ENCODE peak calls at places on chromosomes 4 and X, in six cellular contexts. B is IMR-90, Q is transverse colon, M is body of pancreas, N is right cardiac atrium, J is tibial nerve. F is an unnamed sample.

GRCh38 chrX:120485562-120486520 is 16.7 kb upstream of the LAMP2 start:
- DNase-seq in B (peak; percentile 69), Q (peak; percentile 68), M (peak; percentile 88), N (peak; percentile 84), J (peak; percentile 69), F (peak; percentile 81)

GRCh38 chr4:2790583-2791517 is 2.0 kb upstream of the SH3BP2 start:
- DNase-seq in B (no peak), Q (no peak), M (peak; percentile 27), N (no peak), J (no peak), F (peak; percentile 63)

GRCh38 chrX:78886550-78886949 is 58.6 kb upstream of the P2RY10 start:
- DNase-seq in B (no peak), Q (no peak), M (no peak), N (no peak), J (no peak), F (no peak)

GRCh38 chr4:8164194-8164565 is 5.6 kb upstream of the ABLIM2 start:
- DNase-seq in B (no peak), Q (no peak), M (peak; percentile 73), N (no peak), J (no peak), F (no peak)

GRCh38 chr4:26459054-26459755 is 31.1 kb downstream of the CCKAR start:
- DNase-seq in B (peak; percentile 86), Q (no peak), M (peak; percentile 29), N (no peak), J (no peak), F (no peak)

GRCh38 chr4:34733185-34733916 is 1511.0 kb downstream of the ARAP2 start:
- DNase-seq in B (no peak), Q (no peak), M (no peak), N (no peak), J (no peak), F (no peak)

GRCh38 chr4:48065587-48066052 is 49.0 kb downstream of the NIPAL1 start:
- DNase-seq in B (no peak), Q (no peak), M (no peak), N (no peak), J (no peak), F (no peak)

GRCh38 chr4:154064244-154064643 is 275.4 kb upstream of the SFRP2 start:
- DNase-seq in B (no peak), Q (no peak), M (no peak), N (no peak), J (no peak), F (no peak)

GRCh38 chr4:15853345-15853744 is 75.2 kb downstream of the CD38 start:
- DNase-seq in B (no peak), Q (no peak), M (no peak), N (no peak), J (no peak), F (no peak)

GRCh38 chrX:22141061-22141460 is 108.9 kb downstream of the PHEX start:
- DNase-seq in B (no peak), Q (no peak), M (no peak), N (no peak), J (no peak), F (no peak)

GRCh38 chrX:152853986-152854385 is 23.1 kb downstream of the NSDHL start:
- DNase-seq in B (no peak), Q (no peak), M (no peak), N (no peak), J (no peak), F (no peak)

GRCh38 chrX:154732421-154733071 is 18.3 kb downstream of the GAB3 start:
- DNase-seq in B (peak; percentile 74), Q (no peak), M (no peak), N (no peak), J (no peak), F (no peak)

GRCh38 chr4:123506311-123506685 is 109.7 kb downstream of the SPRY1 start:
- DNase-seq in B (no peak), Q (no peak), M (no peak), N (no peak), J (no peak), F (no peak)

GRCh38 chrX:129980043-129980442 is 2.4 kb upstream of the BCORL1 start:
- DNase-seq in B (no peak), Q (peak; percentile 51), M (peak; percentile 43), N (peak; percentile 41), J (peak; percentile 22), F (peak; percentile 67)

GRCh38 chr4:151771664-151772063 is 10.9 kb upstream of the GATB start:
- DNase-seq in B (no peak), Q (no peak), M (no peak), N (no peak), J (no peak), F (no peak)

GRCh38 chr4:41160856-41161255 is 53.5 kb downstream of the APBB2 start:
- DNase-seq in B (peak; percentile 34), Q (no peak), M (no peak), N (no peak), J (no peak), F (no peak)
- H3K4me1 ChIP-seq in B (peaks cover 16% of the 10 kb centered on the region), Q (peaks cover 4% of the 10 kb centered on the region), M (peaks cover 12% of the 10 kb centered on the region), N (peaks cover 4% of the 10 kb centered on the region), J (no peaks in the 10 kb centered on the region), F (peaks cover 19% of the 10 kb centered on the region)

GRCh38 chr4:139210486-139210885 is 33.5 kb upstream of the ELF2 start:
- DNase-seq in B (no peak), Q (no peak), M (no peak), N (no peak), J (no peak), F (no peak)
- H3K4me1 ChIP-seq in B (peaks cover 2% of the 10 kb centered on the region), Q (no peaks in the 10 kb centered on the region), M (peaks cover 11% of the 10 kb centered on the region), N (peaks cover 2% of the 10 kb centered on the region), J (no peaks in the 10 kb centered on the region), F (peaks cover 6% of the 10 kb centered on the region)

DNA sequence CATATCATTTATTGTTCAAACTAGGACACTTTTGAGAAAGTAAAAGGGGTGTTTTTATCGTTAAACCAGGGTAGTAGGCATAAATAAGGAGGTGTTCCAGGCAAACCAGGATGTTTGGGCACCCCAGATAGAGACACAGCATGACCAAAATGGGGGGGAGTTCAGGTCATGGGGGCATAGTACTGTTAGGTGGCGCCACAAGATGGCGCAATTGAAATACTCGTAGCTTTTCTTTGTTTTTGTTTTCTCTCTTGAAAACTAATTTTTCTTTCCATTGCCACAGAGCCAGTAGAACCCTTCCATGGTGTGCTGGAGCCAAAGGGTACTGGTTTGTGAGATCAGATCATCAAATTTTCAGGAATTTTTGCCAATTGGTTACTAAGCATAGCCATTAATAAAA is 283.4 kb downstream of the BCOR start:
- DNase-seq in B (peak; percentile 23), Q (peak; percentile 27), M (peak; percentile 22), N (no peak), J (peak; percentile 19), F (no peak)
- H3K4me1 ChIP-seq in B (peaks cover 3% of the 10 kb centered on the region), Q (no peaks in the 10 kb centered on the region), M (peaks cover 18% of the 10 kb centered on the region), N (peaks cover 3% of the 10 kb centered on the region), J (no peaks in the 10 kb centered on the region), F (no peaks in the 10 kb centered on the region)

GRCh38 chr4:75671802-75672421 is 1.3 kb downstream of the G3BP2 start:
- DNase-seq in B (no peak), Q (no peak), M (no peak), N (no peak), J (no peak), F (no peak)
- H3K4me1 ChIP-seq in B (peaks cover 7% of the 10 kb centered on the region), Q (peaks cover 17% of the 10 kb centered on the region), M (peaks cover 43% of the 10 kb centered on the region), N (no peaks in the 10 kb centered on the region), J (peaks cover 16% of the 10 kb centered on the region), F (peaks cover 45% of the 10 kb centered on the region)

DNA sequence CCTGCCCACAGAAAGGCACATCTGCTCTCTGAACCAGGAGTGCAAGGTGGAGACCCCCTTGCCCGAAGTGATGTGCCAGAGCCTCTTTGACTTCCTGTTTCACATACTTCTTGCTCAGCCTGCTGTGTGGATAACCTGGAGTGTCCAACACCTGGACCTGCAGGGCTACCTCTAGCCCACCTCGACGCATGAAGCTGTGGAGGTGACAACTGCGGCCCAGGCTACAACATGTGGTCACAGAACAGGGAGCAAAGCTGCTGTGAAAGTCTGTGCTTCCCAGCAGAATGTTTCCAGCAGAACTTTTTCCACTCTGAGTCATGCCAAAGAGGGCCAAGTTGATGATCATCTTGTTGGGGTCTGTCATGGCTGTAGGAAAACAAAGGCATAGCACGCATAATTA is 1.5 kb downstream of the GIMD1 start:
- DNase-seq in B (no peak), Q (no peak), M (no peak), N (no peak), J (no peak), F (no peak)
- H3K4me1 ChIP-seq in B (peaks cover 8% of the 10 kb centered on the region), Q (no peaks in the 10 kb centered on the region), M (no peaks in the 10 kb centered on the region), N (no peaks in the 10 kb centered on the region), J (peaks cover 6% of the 10 kb centered on the region), F (no peaks in the 10 kb centered on the region)

DNA sequence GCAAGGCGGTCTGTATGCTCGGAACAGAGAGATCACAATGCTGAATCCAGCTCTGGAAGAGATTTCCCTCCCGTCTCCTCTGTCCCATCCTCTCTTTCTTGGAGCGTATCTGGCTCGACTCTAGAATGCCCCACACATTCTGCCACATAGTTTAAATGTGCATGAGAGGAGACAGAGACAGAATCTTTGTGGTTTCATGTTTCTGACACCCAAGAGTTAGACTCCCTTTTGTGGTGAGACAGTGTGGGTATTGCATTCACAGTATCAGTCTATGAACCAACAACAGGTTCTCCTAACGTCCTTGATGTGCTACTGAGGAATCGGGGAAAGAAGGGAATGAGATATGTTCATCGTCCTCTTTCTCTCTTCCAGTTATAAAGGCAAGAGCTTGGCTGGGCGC is 25.3 kb downstream of the FAM47E start:
- DNase-seq in B (no peak), Q (no peak), M (no peak), N (no peak), J (no peak), F (no peak)
- H3K4me1 ChIP-seq in B (no peaks in the 10 kb centered on the region), Q (no peaks in the 10 kb centered on the region), M (peaks cover 9% of the 10 kb centered on the region), N (peaks cover 4% of the 10 kb centered on the region), J (no peaks in the 10 kb centered on the region), F (no peaks in the 10 kb centered on the region)

GRCh38 chr4:41471672-41472071 is 66.3 kb upstream of the LIMCH1 start:
- DNase-seq in B (no peak), Q (no peak), M (no peak), N (no peak), J (no peak), F (no peak)

GRCh38 chr4:41478518-41478917 is 59.4 kb upstream of the LIMCH1 start:
- DNase-seq in B (no peak), Q (no peak), M (no peak), N (no peak), J (no peak), F (no peak)

GRCh38 chr4:41472098-41472497 is 65.9 kb upstream of the LIMCH1 start:
- DNase-seq in B (no peak), Q (no peak), M (no peak), N (no peak), J (no peak), F (no peak)

GRCh38 chr4:41477200-41477910 is 60.6 kb upstream of the LIMCH1 start:
- DNase-seq in B (no peak), Q (no peak), M (no peak), N (no peak), J (no peak), F (no peak)

DNA sequence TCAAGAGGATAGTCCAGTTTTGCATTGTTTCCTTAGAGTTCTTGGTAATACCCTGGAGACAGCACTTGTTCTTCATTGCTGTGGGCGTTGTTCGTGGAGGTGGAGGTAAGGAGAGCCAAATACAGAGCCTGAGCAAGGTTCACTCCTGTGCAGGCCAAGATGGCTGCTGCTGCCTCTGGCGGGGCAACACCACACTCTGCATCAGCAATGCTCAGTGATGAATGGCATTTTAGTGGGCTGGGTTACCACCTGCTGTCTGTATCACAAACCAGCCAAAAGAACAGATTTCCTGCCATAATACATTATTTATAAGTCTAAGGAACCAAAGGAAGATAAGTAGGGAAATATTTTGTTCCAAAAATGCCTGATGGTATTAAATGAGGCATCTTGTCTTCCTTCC is 61.6 kb upstream of the LIMCH1 start:
- DNase-seq in B (no peak), Q (no peak), M (no peak), N (no peak), J (no peak), F (no peak)
- H3K4me1 ChIP-seq in B (no peaks in the 10 kb centered on the region), Q (no peaks in the 10 kb centered on the region), M (no peaks in the 10 kb centered on the region), N (peaks cover 2% of the 10 kb centered on the region), J (no peaks in the 10 kb centered on the region), F (peaks cover 13% of the 10 kb centered on the region)

F was measured in suprapubic skin.